ENCODE peak calls at places on chromosomes 6 and 20, in ten cellular contexts. One of them, this sample, is unnamed.

GRCh38 chr6:168355716-168356522 is 36.3 kb upstream of the DACT2 start:
- DNase-seq in stimulated activated CD4-positive, alpha-beta T cell treated with anti-CD3 and anti-CD28 coated beads, Interleukin-12 subunit alpha, Interleukin-12 subunit beta, amount 100 ng/mL, for 4 hours: no peak
- DNase-seq in AG04450: no peak
- DNase-seq in stimulated activated naive CD4-positive, alpha-beta T cell: no peak
- DNase-seq in AG10803: peak; percentile 3
- DNase-seq in AG08395: peak; percentile 62
- DNase-seq in mucosa of gallbladder: peak; percentile 41
- DNase-seq in GM13976: no peak
- DNase-seq in substantia nigra: peak; percentile 37
- DNase-seq in esophagus squamous epithelium: no peak
- DNase-seq in this sample: no peak

GRCh38 chr6:39566381-39566934 is 158.8 kb downstream of the KIF6 start:
- DNase-seq in stimulated activated CD4-positive, alpha-beta T cell treated with anti-CD3 and anti-CD28 coated beads, Interleukin-12 subunit alpha, Interleukin-12 subunit beta, amount 100 ng/mL, for 4 hours: no peak
- DNase-seq in AG04450: no peak
- DNase-seq in stimulated activated naive CD4-positive, alpha-beta T cell: no peak
- DNase-seq in AG10803: peak; percentile 68
- DNase-seq in AG08395: no peak
- DNase-seq in mucosa of gallbladder: no peak
- DNase-seq in GM13976: no peak
- DNase-seq in substantia nigra: no peak
- DNase-seq in esophagus squamous epithelium: no peak
- DNase-seq in this sample: no peak

GRCh38 chr20:38840053-38840893 is 34.8 kb downstream of the PPP1R16B start:
- DNase-seq in stimulated activated CD4-positive, alpha-beta T cell treated with anti-CD3 and anti-CD28 coated beads, Interleukin-12 subunit alpha, Interleukin-12 subunit beta, amount 100 ng/mL, for 4 hours: peak; percentile 46
- DNase-seq in AG04450: no peak
- DNase-seq in stimulated activated naive CD4-positive, alpha-beta T cell: no peak
- DNase-seq in AG10803: peak; percentile 3
- DNase-seq in AG08395: no peak
- DNase-seq in mucosa of gallbladder: no peak
- DNase-seq in GM13976: no peak
- DNase-seq in substantia nigra: no peak
- DNase-seq in esophagus squamous epithelium: no peak
- DNase-seq in this sample: no peak

GRCh38 chr6:170290306-170291128 is at the start of gene DLL1:
- DNase-seq in stimulated activated CD4-positive, alpha-beta T cell treated with anti-CD3 and anti-CD28 coated beads, Interleukin-12 subunit alpha, Interleukin-12 subunit beta, amount 100 ng/mL, for 4 hours: no peak
- DNase-seq in AG04450: no peak
- DNase-seq in stimulated activated naive CD4-positive, alpha-beta T cell: peak; percentile 25
- DNase-seq in AG10803: peak; percentile 40
- DNase-seq in AG08395: peak; percentile 53
- DNase-seq in mucosa of gallbladder: peak; percentile 42
- DNase-seq in GM13976: peak; percentile 55
- DNase-seq in substantia nigra: peak; percentile 74
- DNase-seq in esophagus squamous epithelium: no peak
- DNase-seq in this sample: peak; percentile 42

GRCh38 chr6:169139179-169139971 is 114.3 kb downstream of the THBS2 start:
- DNase-seq in stimulated activated CD4-positive, alpha-beta T cell treated with anti-CD3 and anti-CD28 coated beads, Interleukin-12 subunit alpha, Interleukin-12 subunit beta, amount 100 ng/mL, for 4 hours: no peak
- DNase-seq in AG04450: no peak
- DNase-seq in stimulated activated naive CD4-positive, alpha-beta T cell: no peak
- DNase-seq in AG10803: no peak
- DNase-seq in AG08395: no peak
- DNase-seq in mucosa of gallbladder: no peak
- DNase-seq in GM13976: no peak
- DNase-seq in substantia nigra: no peak
- DNase-seq in esophagus squamous epithelium: no peak
- DNase-seq in this sample: no peak

GRCh38 chr20:1443085-1443484 is 23.6 kb downstream of the NSFL1C start:
- DNase-seq in stimulated activated CD4-positive, alpha-beta T cell treated with anti-CD3 and anti-CD28 coated beads, Interleukin-12 subunit alpha, Interleukin-12 subunit beta, amount 100 ng/mL, for 4 hours: no peak
- DNase-seq in AG04450: no peak
- DNase-seq in stimulated activated naive CD4-positive, alpha-beta T cell: no peak
- DNase-seq in AG10803: no peak
- DNase-seq in AG08395: no peak
- DNase-seq in mucosa of gallbladder: no peak
- DNase-seq in GM13976: no peak
- DNase-seq in substantia nigra: no peak
- DNase-seq in esophagus squamous epithelium: no peak
- DNase-seq in this sample: no peak

GRCh38 chr6:52686878-52687699 is 16.2 kb downstream of the TMEM14A start:
- DNase-seq in stimulated activated CD4-positive, alpha-beta T cell treated with anti-CD3 and anti-CD28 coated beads, Interleukin-12 subunit alpha, Interleukin-12 subunit beta, amount 100 ng/mL, for 4 hours: no peak
- DNase-seq in AG04450: no peak
- DNase-seq in stimulated activated naive CD4-positive, alpha-beta T cell: no peak
- DNase-seq in AG10803: peak; percentile 8
- DNase-seq in AG08395: no peak
- DNase-seq in mucosa of gallbladder: no peak
- DNase-seq in GM13976: no peak
- DNase-seq in substantia nigra: no peak
- DNase-seq in esophagus squamous epithelium: no peak
- DNase-seq in this sample: no peak

GRCh38 chr6:15129872-15130271 is 116.0 kb upstream of the JARID2 start:
- DNase-seq in stimulated activated CD4-positive, alpha-beta T cell treated with anti-CD3 and anti-CD28 coated beads, Interleukin-12 subunit alpha, Interleukin-12 subunit beta, amount 100 ng/mL, for 4 hours: no peak
- DNase-seq in AG04450: no peak
- DNase-seq in stimulated activated naive CD4-positive, alpha-beta T cell: no peak
- DNase-seq in AG10803: no peak
- DNase-seq in AG08395: no peak
- DNase-seq in mucosa of gallbladder: no peak
- DNase-seq in GM13976: no peak
- DNase-seq in substantia nigra: no peak
- DNase-seq in esophagus squamous epithelium: no peak
- DNase-seq in this sample: no peak

GRCh38 chr6:44662461-44663121 is 275.1 kb downstream of the CDC5L start:
- DNase-seq in stimulated activated CD4-positive, alpha-beta T cell treated with anti-CD3 and anti-CD28 coated beads, Interleukin-12 subunit alpha, Interleukin-12 subunit beta, amount 100 ng/mL, for 4 hours: no peak
- DNase-seq in AG04450: no peak
- DNase-seq in stimulated activated naive CD4-positive, alpha-beta T cell: no peak
- DNase-seq in AG10803: peak; percentile 91
- DNase-seq in AG08395: no peak
- DNase-seq in mucosa of gallbladder: no peak
- DNase-seq in GM13976: no peak
- DNase-seq in substantia nigra: no peak
- DNase-seq in esophagus squamous epithelium: no peak
- DNase-seq in this sample: peak; percentile 44

This sample was measured in GM12865.